ENCODE peak calls at places on chromosomes 3 and 15, in seven cellular contexts. Z is IMR-90, C is HCT116, G is GM12878, Q is K562, J is H1, I is HepG2. Y is an unnamed sample. For H3K4me1, the result is how much of the 10 kb centered on the place peaks cover.

GRCh38 chr3:22474706-22475470 is 723.9 kb upstream of the ZNF385D start:
- DNase-seq in G (no peak), Z (no peak), Q (no peak), J (no peak), C (no peak), I (no peak), Y (no peak)

GRCh38 chr3:179560791-179561190 is 1.9 kb upstream of the ACTL6A start:
- DNase-seq in G (no peak), Z (no peak), Q (no peak), I (no peak), C (no peak), J (no peak), Y (no peak)

GRCh38 chr3:15157441-15157840 is 48.6 kb upstream of the CAPN7 start:
- DNase-seq in G (no peak), J (no peak), Z (no peak), C (no peak), Q (no peak), I (no peak), Y (no peak)

GRCh38 chr3:70832035-70832795 is 519.8 kb upstream of the MDFIC2 start:
- DNase-seq in C (no peak), J (no peak), Q (no peak), I (no peak), Z (peak), G (no peak), Y (peak)

GRCh38 chr3:177640319-177640997 is 443.2 kb upstream of the TBL1XR1 start:
- DNase-seq in I (no peak), Q (no peak), C (no peak), Z (no peak), G (no peak), J (no peak), Y (no peak)

GRCh38 chr3:112092439-112093179 is 6.4 kb downstream of the C3orf52 start:
- DNase-seq in Z (peak), J (no peak), Q (no peak), C (no peak), I (no peak), G (no peak), Y (no peak)

GRCh38 chr3:198080521-198081384 is 120.7 kb downstream of the LMLN start:
- DNase-seq in Q (peak), G (no peak), C (peak), J (peak), Z (peak), I (peak), Y (peak)

GRCh38 chr3:183697610-183698317 is at the start of gene YEATS2:
- DNase-seq in Q (peak), J (peak), I (peak), Z (peak), G (no peak), C (peak), Y (peak)

GRCh38 chr3:128559486-128560225 is 66.7 kb upstream of the GATA2 start:
- DNase-seq in J (no peak), C (no peak), I (no peak), Z (peak), Q (no peak), G (no peak), Y (peak)

GRCh38 chr15:29668120-29668602 is 154.1 kb downstream of the TJP1 start:
- DNase-seq in Q (peak), C (peak), I (peak), G (peak), Z (peak), J (peak), Y (peak)

GRCh38 chr3:18643290-18643689 is 218.2 kb upstream of the SATB1 start:
- DNase-seq in I (no peak), Q (no peak), J (no peak), C (no peak), Z (no peak), G (no peak), Y (no peak)

GRCh38 chr3:53707222-53707621 is 139.0 kb downstream of the CHDH start:
- DNase-seq in J (no peak), G (no peak), Z (no peak), Q (no peak), I (no peak), C (no peak), Y (no peak)

GRCh38 chr3:126212629-126213375 is 32.4 kb upstream of the ALDH1L1 start:
- DNase-seq in Z (peak), Q (peak), J (peak), I (peak), G (no peak), C (no peak), Y (peak)

GRCh38 chr3:126213376-126214044 is 33.1 kb upstream of the ALDH1L1 start:
- DNase-seq in Q (no peak), G (no peak), I (no peak), J (no peak), Z (no peak), C (no peak), Y (no peak)

GRCh38 chr3:126212250-126212628 is 31.9 kb upstream of the ALDH1L1 start:
- DNase-seq in Q (no peak), Z (no peak), C (no peak), J (no peak), G (no peak), I (no peak), Y (no peak)

GRCh38 chr3:126211569-126211968 is 31.2 kb upstream of the ALDH1L1 start:
- DNase-seq in I (no peak), Z (no peak), Q (no peak), J (no peak), G (no peak), C (no peak), Y (no peak)

GRCh38 chr3:126216416-126216815 is 36.0 kb upstream of the ALDH1L1 start:
- DNase-seq in J (no peak), Z (peak), Q (no peak), C (no peak), G (no peak), I (no peak), Y (no peak)
- TF ChIP-seq POLR2A in J (no peak), Z (no peak), Q (no peak), C (no peak), G (no peak), I (no peak), Y (no peak)

GRCh38 chr3:32575451-32575850 is 4.8 kb upstream of the DYNC1LI1 start:
- DNase-seq in I (no peak), J (no peak), G (no peak), C (no peak), Q (no peak), Z (peak), Y (no peak)
- H2AFZ ChIP-seq in I (no peak), J (no peak), G (no peak), C (no peak), Q (no peak), Z (peak), Y (no peak)

GRCh38 chr3:46953265-46954010 is 23.1 kb downstream of the CCDC12 start:
- DNase-seq in Q (no peak), Z (no peak), G (no peak), I (no peak), J (no peak), C (no peak), Y (no peak)
- H3K4me1 ChIP-seq in Q (half or more), Z (under half), G (half or more), I (half or more), J (under half), C (under half), Y (under half)

GRCh38 chr15:96351801-96352593 is 21.5 kb downstream of the NR2F2 start:
- DNase-seq in I (no peak), G (no peak), J (no peak), Q (no peak), C (no peak), Z (no peak), Y (peak)

GRCh38 chr15:96353931-96354730 is 23.6 kb downstream of the NR2F2 start:
- DNase-seq in C (no peak), I (no peak), Q (peak), G (no peak), J (no peak), Z (peak), Y (peak)

GRCh38 chr15:96353378-96353930 is 23.0 kb downstream of the NR2F2 start:
- DNase-seq in C (no peak), G (no peak), Z (no peak), Q (no peak), J (no peak), I (no peak), Y (no peak)

GRCh38 chr15:96350884-96351639 is 20.6 kb downstream of the NR2F2 start:
- DNase-seq in I (no peak), Z (no peak), J (no peak), Q (no peak), G (no peak), C (no peak), Y (peak)

GRCh38 chr15:96352594-96353377 is 22.3 kb downstream of the NR2F2 start:
- DNase-seq in I (no peak), J (no peak), Q (no peak), G (no peak), Z (peak), C (no peak), Y (peak)
- TF ChIP-seq POLR2A in I (no peak), J (no peak), Q (no peak), G (no peak), Z (peak), C (no peak), Y (no peak)

GRCh38 chr15:43988900-43989299 is 162.1 kb downstream of the WDR76 start:
- DNase-seq in Z (no peak), Q (no peak), C (no peak), I (no peak), G (no peak), J (no peak), Y (no peak)

GRCh38 chr15:43985976-43986375 is 159.2 kb downstream of the WDR76 start:
- DNase-seq in Z (no peak), I (no peak), C (no peak), J (no peak), Q (no peak), G (no peak), Y (no peak)

GRCh38 chr15:43989938-43990337 is 163.1 kb downstream of the WDR76 start:
- DNase-seq in G (no peak), I (no peak), Z (no peak), J (no peak), Q (no peak), C (no peak), Y (no peak)

GRCh38 chr15:43987924-43988323 is 161.1 kb downstream of the WDR76 start:
- DNase-seq in C (no peak), I (no peak), Z (no peak), Q (no peak), J (no peak), G (no peak), Y (no peak)

DNA sequence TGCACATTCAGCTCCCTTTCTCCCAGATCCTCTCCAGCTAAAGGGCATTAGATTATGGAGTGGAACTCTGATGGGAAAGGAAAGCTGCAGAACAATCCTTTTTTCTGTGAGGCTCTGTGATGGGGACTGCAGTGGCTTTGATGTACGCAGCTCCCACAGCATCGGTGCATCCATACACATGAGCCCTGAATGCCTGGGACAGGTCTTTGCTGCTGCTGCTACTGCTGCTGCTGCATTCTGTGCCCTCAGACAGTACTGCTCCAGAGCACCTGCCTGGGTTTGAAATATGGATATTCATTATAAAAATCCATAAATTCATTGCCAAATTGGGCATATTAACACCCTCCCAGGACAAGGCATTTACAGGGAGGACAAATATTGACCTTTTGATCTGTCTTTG is 164.4 kb downstream of the WDR76 start:
- DNase-seq in Q (no peak), C (no peak), G (no peak), I (no peak), J (no peak), Z (no peak), Y (no peak)
- H2AFZ ChIP-seq in Q (no peak), C (no peak), G (no peak), I (no peak), J (no peak), Z (no peak), Y (no peak)

GRCh38 chr15:45648521-45649200 is 13.8 kb downstream of the SQOR start:
- DNase-seq in Z (peak), C (peak), G (no peak), Q (no peak), I (peak), J (no peak), Y (no peak)

GRCh38 chr15:45645026-45645980 is 10.5 kb downstream of the SQOR start:
- DNase-seq in G (no peak), Q (no peak), I (no peak), C (no peak), J (no peak), Z (peak), Y (peak)

GRCh38 chr15:45644437-45644836 is 9.6 kb downstream of the SQOR start:
- DNase-seq in Q (no peak), J (no peak), I (no peak), Z (no peak), C (no peak), G (no peak), Y (no peak)

GRCh38 chr15:45647828-45648227 is 13.0 kb downstream of the SQOR start:
- DNase-seq in G (no peak), Q (no peak), J (no peak), Z (no peak), C (no peak), I (no peak), Y (no peak)

GRCh38 chr15:45646220-45646619 is 11.4 kb downstream of the SQOR start:
- DNase-seq in G (no peak), I (no peak), Q (no peak), Z (peak), J (no peak), C (no peak), Y (no peak)
- H3K4me1 ChIP-seq in G (under half), I (half or more), Q (under half), Z (under half), J (under half), C (under half), Y (under half)

GRCh38 chr3:160565442-160566403 is at the start of gene KPNA4:
- DNase-seq in Z (peak), I (peak), J (peak), G (peak), Q (peak), C (peak), Y (peak)
- TF ChIP-seq POLR2A in Z (peak), I (peak), J (peak), G (peak), Q (peak), C (peak), Y (peak)